ENCODE peak calls at places on chromosomes 11 and 22, in nine cellular contexts. I is cerebellar cortex, Y is amygdala, G is nephron progenitor cell, M is T-helper 2 cell, A is cardiac muscle cell, D is choroid plexus epithelial cell, N is ecto neural progenitor cell, Z is NCI-H1105. R is an unnamed sample.

GRCh38 chr11:112968988-112969714 is 7.9 kb downstream of the NCAM1 start:
- DNase-seq in I (no peak), Y (no peak), G (no peak), M (no peak), A (no peak), D (peak), N (no peak), Z (no peak), R (no peak)

GRCh38 chr11:8871283-8871775 is 39.7 kb upstream of the AKIP1 start:
- DNase-seq in I (peak), Y (peak), G (peak), M (no peak), A (peak), D (peak), N (peak), Z (no peak), R (no peak)

GRCh38 chr11:74784234-74784633 is 35.6 kb downstream of the RNF169 start:
- DNase-seq in I (no peak), Y (no peak), G (no peak), M (no peak), A (no peak), D (no peak), N (no peak), Z (no peak), R (no peak)

GRCh38 chr22:41862530-41863266 is 29.8 kb downstream of the SREBF2 start:
- DNase-seq in I (peak), Y (no peak), G (peak), M (no peak), A (peak), D (no peak), N (no peak), Z (no peak), R (no peak)

GRCh38 chr11:16096336-16096735 is 260.0 kb downstream of the SOX6 start:
- DNase-seq in I (no peak), Y (no peak), G (no peak), M (no peak), A (no peak), D (peak), N (no peak), Z (no peak), R (no peak)

GRCh38 chr22:17563936-17564391 is 666 bp downstream of the SLC25A18 start:
- DNase-seq in I (peak), Y (no peak), G (no peak), M (no peak), A (no peak), D (peak), N (no peak), Z (no peak), R (no peak)

GRCh38 chr11:10878408-10879214 is 20.8 kb upstream of the ZBED5 start:
- DNase-seq in I (peak), Y (no peak), G (no peak), M (no peak), A (peak), D (peak), N (no peak), Z (peak), R (no peak)

GRCh38 chr11:9529333-9529648 is 44.2 kb upstream of the WEE1 start:
- DNase-seq in I (peak), Y (no peak), G (no peak), M (no peak), A (peak), D (no peak), N (no peak), Z (no peak), R (no peak)

GRCh38 chr22:46213052-46213451 is 37.0 kb downstream of the CDPF1 start:
- DNase-seq in I (no peak), Y (no peak), G (no peak), M (no peak), A (no peak), D (no peak), N (no peak), Z (no peak), R (no peak)